ENCODE peak calls at places on chromosomes 5 and 9, in five cellular contexts. Q, L, K, E and X are unnamed samples.

GRCh38 chr9:93598647-93599241 is 22.4 kb downstream of the PHF2 start:
- DNase-seq in Q (no peak), L (no peak), K (peak; percentile 61), E (no peak), X (no peak)

GRCh38 chr9:88645869-88646204 is 110.9 kb downstream of the NXNL2 start:
- DNase-seq in Q (no peak), L (no peak), K (no peak), E (no peak), X (no peak)

GRCh38 chr5:71482132-71482531 is 26.7 kb downstream of the BDP1 start:
- DNase-seq in Q (peak; percentile 63), L (no peak), K (peak; percentile 17), E (no peak), X (no peak)

GRCh38 chr9:17744786-17745185 is 165.9 kb downstream of the SH3GL2 start:
- DNase-seq in Q (no peak), L (no peak), K (peak; percentile 30), E (no peak), X (peak; percentile 67)

GRCh38 chr5:40221796-40222195 is 457.9 kb upstream of the PTGER4 start:
- DNase-seq in Q (no peak), L (no peak), K (peak; percentile 91), E (peak; percentile 32), X (peak; percentile 53)

GRCh38 chr5:141864371-141865370 is 13.5 kb downstream of the PCDH1 start:
- DNase-seq in Q (no peak), L (no peak), K (no peak), E (no peak), X (no peak)

GRCh38 chr5:24365406-24365805 is 279.4 kb downstream of the CDH10 start:
- DNase-seq in Q (no peak), L (no peak), K (peak; percentile 1), E (no peak), X (no peak)

GRCh38 chr9:116741106-116741740 is 54.1 kb downstream of the TRIM32 start:
- DNase-seq in Q (no peak), L (no peak), K (no peak), E (no peak), X (no peak)

GRCh38 chr5:5385326-5385725 is 37.2 kb upstream of the ICE1 start:
- DNase-seq in Q (no peak), L (no peak), K (no peak), E (no peak), X (no peak)

GRCh38 chr9:19087601-19088000 is 15.1 kb downstream of the HAUS6 start:
- DNase-seq in Q (peak; percentile 38), L (no peak), K (peak; percentile 51), E (no peak), X (no peak)

GRCh38 chr9:95736370-95736769 is 139.1 kb upstream of the ERCC6L2 start:
- DNase-seq in Q (peak; percentile 13), L (no peak), K (peak; percentile 17), E (no peak), X (peak; percentile 58)

GRCh38 chr5:108212775-108213346 is 169.0 kb downstream of the FBXL17 start:
- DNase-seq in Q (peak; percentile 21), L (no peak), K (peak; percentile 10), E (no peak), X (no peak)

GRCh38 chr9:124122813-124123462 is 111.4 kb downstream of the LHX2 start:
- DNase-seq in Q (no peak), L (peak; percentile 56), K (peak; percentile 73), E (no peak), X (no peak)

GRCh38 chr5:135266301-135266630 is 132.8 kb downstream of the MACROH2A1 start:
- DNase-seq in Q (no peak), L (no peak), K (no peak), E (no peak), X (no peak)
- H3K4me1 ChIP-seq in Q (peaks cover 26% of the 10 kb centered on the region), L (peaks cover 29% of the 10 kb centered on the region), K (peaks cover 13% of the 10 kb centered on the region), E (no peaks in the 10 kb centered on the region), X (peaks cover 47% of the 10 kb centered on the region)

GRCh38 chr5:178899289-178899688 is 3.6 kb downstream of the ZFP2 start:
- DNase-seq in Q (no peak), L (no peak), K (peak; percentile 3), E (no peak), X (no peak)

GRCh38 chr5:178902849-178903248 is 7.1 kb downstream of the ZFP2 start:
- DNase-seq in Q (no peak), L (no peak), K (peak; percentile 31), E (no peak), X (no peak)
- H3K9me3 ChIP-seq in Q (peaks cover 76% of the 10 kb centered on the region), L (peaks cover 15% of the 10 kb centered on the region), K (peaks cover 4% of the 10 kb centered on the region), E (peaks cover 6% of the 10 kb centered on the region), X (no peaks in the 10 kb centered on the region)

DNA sequence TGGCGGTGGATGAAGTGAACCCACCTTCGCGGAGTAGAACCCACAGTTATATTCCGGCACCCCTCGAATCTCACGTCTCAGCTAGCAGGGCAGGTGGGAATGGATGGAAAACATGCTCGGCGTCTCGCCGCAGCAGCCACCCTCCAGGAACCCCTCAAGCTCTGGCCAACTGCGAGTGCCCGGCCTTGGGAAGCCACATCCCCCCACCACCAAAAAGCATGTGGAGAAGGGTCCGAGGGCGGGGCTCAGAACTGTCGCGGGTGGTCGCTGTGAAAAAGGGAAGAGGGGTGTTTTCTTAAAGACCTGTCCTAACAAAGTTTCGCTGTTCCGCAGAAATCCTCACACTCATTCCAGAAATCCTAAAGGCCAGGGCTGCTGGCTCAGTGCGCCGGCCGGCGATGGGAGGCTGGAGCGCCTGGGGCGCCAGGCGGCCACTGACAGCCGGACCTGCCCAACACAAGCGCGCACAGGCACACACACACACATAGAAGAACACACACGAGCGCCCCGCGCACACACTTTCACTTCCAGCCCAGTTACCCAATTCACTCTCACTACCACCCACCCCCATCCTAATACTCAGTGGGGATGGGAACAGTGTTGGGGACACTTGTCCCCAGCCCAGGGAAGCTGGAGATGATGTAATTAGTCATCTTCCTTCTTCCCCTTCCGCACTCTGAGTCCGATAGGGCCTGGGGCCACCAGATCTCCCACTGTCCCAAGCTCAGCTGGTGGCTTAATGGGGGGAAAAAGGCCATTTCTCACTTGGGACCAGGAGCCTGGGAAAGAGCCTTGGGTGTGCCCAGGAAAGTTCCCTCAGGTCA is 2.0 kb downstream of the EBF1 start:
- DNase-seq in Q (no peak), L (peak; percentile 46), K (peak; percentile 75), E (no peak), X (peak; percentile 79)
- H3K27ac ChIP-seq in Q (peak overlapping the region; percentile 86), L (no peak overlapping the region), K (peak overlapping the region; percentile 85), E (no peak overlapping the region), X (peak overlapping the region; percentile 65)

DNA sequence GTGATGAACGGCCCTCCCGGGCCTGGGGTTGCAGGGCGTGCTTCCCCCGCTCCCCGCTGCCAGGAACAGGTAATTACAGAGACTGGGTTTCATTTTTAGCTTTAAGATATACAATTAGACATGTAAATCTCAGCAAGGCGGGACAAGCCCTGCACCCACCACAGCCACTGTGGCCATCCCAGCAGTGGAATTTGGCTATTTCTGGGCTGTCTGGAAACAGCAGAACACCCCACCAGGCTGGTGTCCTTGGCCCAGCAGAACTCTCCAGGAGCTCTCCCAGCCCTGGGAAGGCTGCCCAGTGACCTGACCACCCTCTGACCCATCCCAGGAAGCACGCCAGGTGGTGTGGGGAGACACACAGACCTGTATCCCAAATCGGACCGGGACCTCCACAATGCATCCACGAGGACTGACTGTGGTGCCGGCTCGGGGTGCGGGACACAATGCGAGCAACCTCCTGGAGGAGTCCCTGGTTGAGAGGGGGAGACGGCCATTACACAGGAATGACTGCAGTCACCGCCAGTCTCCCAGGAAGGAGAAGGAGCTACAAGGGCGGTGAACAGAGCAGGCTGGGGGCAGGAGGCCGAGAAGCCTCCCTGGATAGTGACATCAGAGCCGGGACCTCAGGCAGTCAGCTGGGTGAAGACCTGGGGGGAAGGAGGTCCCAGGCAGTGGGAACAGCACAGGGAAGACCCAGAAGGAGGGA is 17.3 kb downstream of the EEIG1 start:
- DNase-seq in Q (no peak), L (no peak), K (no peak), E (no peak), X (no peak)
- H3K4me1 ChIP-seq in Q (peaks cover 78% of the 10 kb centered on the region), L (peaks cover 56% of the 10 kb centered on the region), K (peaks cover 41% of the 10 kb centered on the region), E (peaks cover 51% of the 10 kb centered on the region), X (peaks cover 20% of the 10 kb centered on the region)

DNA sequence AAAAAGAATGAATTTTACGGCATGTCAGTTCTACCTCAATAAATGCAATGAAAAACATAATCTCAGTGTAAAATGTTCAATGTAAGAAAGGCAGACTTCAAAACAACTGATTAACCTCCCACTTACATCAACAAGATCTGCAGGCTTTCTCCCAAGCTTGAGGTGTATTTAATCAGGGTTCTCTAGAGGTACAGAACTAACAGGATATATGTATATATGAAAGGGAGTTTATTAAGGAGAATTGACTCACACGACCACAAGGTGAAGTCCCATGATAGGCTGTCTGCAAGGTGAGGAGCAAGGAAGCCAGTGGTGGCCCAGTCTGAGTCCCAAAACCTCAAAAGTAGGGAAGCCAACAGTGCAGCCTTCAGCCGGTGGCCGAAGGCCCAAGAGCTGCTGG is 35.9 kb downstream of the MARCHF3 start:
- DNase-seq in Q (no peak), L (no peak), K (no peak), E (no peak), X (no peak)
- H3K9me3 ChIP-seq in Q (no peaks in the 10 kb centered on the region), L (no peaks in the 10 kb centered on the region), K (no peaks in the 10 kb centered on the region), E (no peaks in the 10 kb centered on the region), X (no peaks in the 10 kb centered on the region)

GRCh38 chr9:136983167-136983566 is 374 bp downstream of the LCNL1 start:
- DNase-seq in Q (no peak), L (no peak), K (no peak), E (no peak), X (no peak)

GRCh38 chr9:136980669-136981478 is 1.9 kb upstream of the LCNL1 start:
- DNase-seq in Q (no peak), L (no peak), K (no peak), E (no peak), X (no peak)

GRCh38 chr9:136979769-136980587 is 2.7 kb downstream of the PTGDS start:
- DNase-seq in Q (no peak), L (no peak), K (no peak), E (no peak), X (no peak)

GRCh38 chr9:136982232-136983051 is at the start of gene LCNL1:
- DNase-seq in Q (no peak), L (no peak), K (no peak), E (no peak), X (no peak)

DNA sequence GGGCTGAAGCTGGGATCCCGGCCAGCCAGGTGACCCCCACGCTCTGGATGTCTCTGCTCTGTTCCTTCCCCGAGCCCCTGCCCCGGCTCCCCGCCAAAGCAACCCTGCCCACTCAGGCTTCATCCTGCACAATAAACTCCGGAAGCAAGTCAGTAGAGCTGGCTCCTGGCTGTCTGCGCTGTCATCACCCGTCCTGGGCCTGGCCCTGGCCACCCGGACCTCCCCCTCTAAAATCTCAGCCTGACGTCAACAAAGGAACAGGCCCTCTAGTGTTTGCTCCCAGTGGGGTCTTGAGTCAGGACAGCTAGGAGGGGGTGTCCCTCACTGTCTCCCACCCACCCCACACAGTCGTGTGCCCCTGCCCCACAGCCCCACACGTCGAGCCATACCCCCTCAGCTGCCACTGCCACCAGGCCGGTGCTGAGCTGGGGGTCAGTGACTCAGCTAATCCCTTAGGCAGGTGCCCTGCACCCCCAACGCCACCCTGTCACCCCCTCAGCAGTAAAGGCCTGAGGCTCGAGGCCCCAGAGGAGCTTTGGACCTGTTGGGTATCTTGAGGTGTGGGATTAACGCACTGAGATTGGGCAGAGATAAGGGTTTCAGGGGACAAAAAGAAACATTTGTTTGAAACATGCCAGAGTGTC is 1.1 kb upstream of the LCNL1 start:
- DNase-seq in Q (no peak), L (no peak), K (no peak), E (no peak), X (no peak)
- H3K27ac ChIP-seq in Q (no peak overlapping the region), L (no peak overlapping the region), K (no peak overlapping the region), E (no peak overlapping the region), X (no peak overlapping the region)